ENCODE peak calls at places on chromosomes 4 and X, in six cellular contexts. One of them, this sample, is unnamed.

GRCh38 chr4:76067652-76068286 is 6.7 kb upstream of the ART3 start:
- DNase-seq in IMR-90: peak; percentile 76
- DNase-seq in neuronal stem cell: peak; percentile 42
- DNase-seq in H9: peak; percentile 65
- DNase-seq in mesenchymal stem cell: peak; percentile 77
- DNase-seq in H1: no peak
- DNase-seq in this sample: peak; percentile 92

GRCh38 chrX:23381099-23381498 is 46.5 kb downstream of the PTCHD1 start:
- DNase-seq in IMR-90: no peak
- DNase-seq in neuronal stem cell: no peak
- DNase-seq in H9: no peak
- DNase-seq in mesenchymal stem cell: no peak
- DNase-seq in H1: no peak
- DNase-seq in this sample: no peak

GRCh38 chr4:85302756-85303155 is 172.2 kb upstream of the ARHGAP24 start:
- DNase-seq in IMR-90: no peak
- DNase-seq in neuronal stem cell: no peak
- DNase-seq in H9: no peak
- DNase-seq in mesenchymal stem cell: no peak
- DNase-seq in H1: no peak
- DNase-seq in this sample: no peak

GRCh38 chr4:71184195-71184781 is 154.5 kb upstream of the SLC4A4 start:
- DNase-seq in IMR-90: peak; percentile 75
- DNase-seq in neuronal stem cell: peak; percentile 46
- DNase-seq in H9: peak; percentile 28
- DNase-seq in mesenchymal stem cell: peak; percentile 71
- DNase-seq in H1: no peak
- DNase-seq in this sample: peak; percentile 76

GRCh38 chr4:87679449-87680169 is 29.5 kb downstream of the DMP1 start:
- DNase-seq in IMR-90: peak; percentile 58
- DNase-seq in neuronal stem cell: peak; percentile 75
- DNase-seq in H9: peak; percentile 62
- DNase-seq in mesenchymal stem cell: peak; percentile 65
- DNase-seq in H1: peak; percentile 47
- DNase-seq in this sample: peak; percentile 76

GRCh38 chr4:159075531-159075932 is 27.3 kb upstream of the RAPGEF2 start:
- DNase-seq in IMR-90: no peak
- DNase-seq in neuronal stem cell: no peak
- DNase-seq in H9: no peak
- DNase-seq in mesenchymal stem cell: no peak
- DNase-seq in H1: no peak
- DNase-seq in this sample: no peak

GRCh38 chr4:159178147-159178541 is 75.3 kb downstream of the RAPGEF2 start:
- DNase-seq in IMR-90: peak; percentile 44
- DNase-seq in neuronal stem cell: no peak
- DNase-seq in H9: no peak
- DNase-seq in mesenchymal stem cell: peak; percentile 44
- DNase-seq in H1: no peak
- DNase-seq in this sample: peak; percentile 14

GRCh38 chr4:6916587-6917444 is 7.2 kb downstream of the TBC1D14 start:
- DNase-seq in IMR-90: no peak
- DNase-seq in neuronal stem cell: no peak
- DNase-seq in H9: no peak
- DNase-seq in mesenchymal stem cell: peak; percentile 56
- DNase-seq in H1: no peak
- DNase-seq in this sample: peak; percentile 83

GRCh38 chr4:125736057-125736456 is 421.3 kb downstream of the FAT4 start:
- DNase-seq in IMR-90: peak; percentile 52
- DNase-seq in neuronal stem cell: no peak
- DNase-seq in H9: no peak
- DNase-seq in mesenchymal stem cell: peak; percentile 48
- DNase-seq in H1: no peak
- DNase-seq in this sample: peak; percentile 24

GRCh38 chr4:110900206-110900769 is 277.4 kb upstream of the PITX2 start:
- DNase-seq in IMR-90: peak; percentile 20
- DNase-seq in neuronal stem cell: no peak
- DNase-seq in H9: no peak
- DNase-seq in mesenchymal stem cell: peak; percentile 32
- DNase-seq in H1: no peak
- DNase-seq in this sample: no peak

GRCh38 chr4:95596676-95597075 is 47.9 kb upstream of the UNC5C start:
- DNase-seq in IMR-90: no peak
- DNase-seq in neuronal stem cell: no peak
- DNase-seq in H9: no peak
- DNase-seq in mesenchymal stem cell: no peak
- DNase-seq in H1: no peak
- DNase-seq in this sample: no peak

GRCh38 chr4:168908093-168908492 is 102.0 kb downstream of the CBR4 start:
- DNase-seq in IMR-90: peak; percentile 69
- DNase-seq in neuronal stem cell: no peak
- DNase-seq in H9: no peak
- DNase-seq in mesenchymal stem cell: peak; percentile 54
- DNase-seq in H1: no peak
- DNase-seq in this sample: no peak

GRCh38 chr4:159358226-159358625 is 255.3 kb downstream of the RAPGEF2 start:
- DNase-seq in IMR-90: peak; percentile 90
- DNase-seq in neuronal stem cell: no peak
- DNase-seq in H9: no peak
- DNase-seq in mesenchymal stem cell: peak; percentile 80
- DNase-seq in H1: no peak
- DNase-seq in this sample: no peak

GRCh38 chr4:103996637-103997036 is 276.9 kb upstream of the TACR3 start:
- DNase-seq in IMR-90: no peak
- DNase-seq in neuronal stem cell: peak; percentile 51
- DNase-seq in H9: peak; percentile 82
- DNase-seq in mesenchymal stem cell: peak; percentile 91
- DNase-seq in H1: peak; percentile 29
- DNase-seq in this sample: peak; percentile 75

GRCh38 chrX:140762061-140762460 is 52.5 kb downstream of the LINC00632 start:
- DNase-seq in IMR-90: peak; percentile 74
- DNase-seq in neuronal stem cell: peak; percentile 43
- DNase-seq in H9: peak; percentile 45
- DNase-seq in mesenchymal stem cell: peak; percentile 81
- DNase-seq in H1: no peak
- DNase-seq in this sample: peak; percentile 50

GRCh38 chrX:83495882-83496281 is 12.2 kb upstream of the POU3F4 start:
- DNase-seq in IMR-90: no peak
- DNase-seq in neuronal stem cell: no peak
- DNase-seq in H9: no peak
- DNase-seq in mesenchymal stem cell: no peak
- DNase-seq in H1: no peak
- DNase-seq in this sample: no peak

GRCh38 chrX:72477787-72478186 is 94.9 kb downstream of the HDAC8 start:
- DNase-seq in IMR-90: no peak
- DNase-seq in neuronal stem cell: no peak
- DNase-seq in H9: no peak
- DNase-seq in mesenchymal stem cell: peak; percentile 8
- DNase-seq in H1: no peak
- DNase-seq in this sample: no peak

GRCh38 chrX:40807384-40807783 is 72.0 kb upstream of the MED14 start:
- DNase-seq in IMR-90: no peak
- DNase-seq in neuronal stem cell: no peak
- DNase-seq in H9: no peak
- DNase-seq in mesenchymal stem cell: no peak
- DNase-seq in H1: no peak
- DNase-seq in this sample: no peak

GRCh38 chrX:106964290-106964689 is 35.7 kb downstream of the MORC4 start:
- DNase-seq in IMR-90: no peak
- DNase-seq in neuronal stem cell: no peak
- DNase-seq in H9: no peak
- DNase-seq in mesenchymal stem cell: no peak
- DNase-seq in H1: no peak
- DNase-seq in this sample: no peak

GRCh38 chrX:64334467-64334866 is 60.8 kb downstream of the MTMR8 start:
- DNase-seq in IMR-90: no peak
- DNase-seq in neuronal stem cell: peak; percentile 0
- DNase-seq in H9: no peak
- DNase-seq in mesenchymal stem cell: no peak
- DNase-seq in H1: no peak
- DNase-seq in this sample: no peak
- H3K14ac ChIP-seq in IMR-90: no peak overlapping the region
- H3K14ac ChIP-seq in neuronal stem cell: no peak overlapping the region
- H3K14ac ChIP-seq in H9: no peak overlapping the region
- H3K14ac ChIP-seq in mesenchymal stem cell: no peak overlapping the region
- H3K14ac ChIP-seq in H1: no peak overlapping the region
- H3K14ac ChIP-seq in this sample: no peak overlapping the region

DNA sequence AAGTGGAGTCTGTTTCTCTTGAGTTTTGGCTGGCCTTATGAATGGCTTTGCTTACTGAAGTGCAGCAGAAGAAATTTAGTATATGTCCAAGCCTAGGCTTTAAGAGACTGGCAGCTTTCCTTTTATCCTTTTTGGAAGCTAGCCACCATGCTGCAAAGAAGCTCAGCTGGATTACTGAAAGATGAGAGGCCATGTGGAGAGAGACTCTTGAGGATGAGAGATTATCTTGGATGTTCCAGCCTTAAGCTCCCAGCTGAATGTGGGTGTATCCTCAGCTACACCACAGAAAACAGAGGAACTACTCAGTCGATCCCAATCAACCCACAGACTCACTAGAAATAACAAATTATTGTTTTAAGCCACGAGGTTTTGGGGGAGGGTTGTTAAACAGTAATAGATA is 12.5 kb downstream of the CCNG2 start:
- DNase-seq in IMR-90: peak; percentile 67
- DNase-seq in neuronal stem cell: no peak
- DNase-seq in H9: no peak
- DNase-seq in mesenchymal stem cell: peak; percentile 4
- DNase-seq in H1: no peak
- DNase-seq in this sample: no peak
- H3K9me3 ChIP-seq in IMR-90: no peaks in the 10 kb centered on the region
- H3K9me3 ChIP-seq in neuronal stem cell: no peaks in the 10 kb centered on the region
- H3K9me3 ChIP-seq in H9: no peaks in the 10 kb centered on the region
- H3K9me3 ChIP-seq in mesenchymal stem cell: no peaks in the 10 kb centered on the region
- H3K9me3 ChIP-seq in H1: no peaks in the 10 kb centered on the region
- H3K9me3 ChIP-seq in this sample: no peaks in the 10 kb centered on the region

GRCh38 chr4:68002906-68003305 is 39.6 kb upstream of the TMPRSS11A start:
- DNase-seq in IMR-90: no peak
- DNase-seq in neuronal stem cell: no peak
- DNase-seq in H9: no peak
- DNase-seq in mesenchymal stem cell: no peak
- DNase-seq in H1: no peak
- DNase-seq in this sample: no peak
- H3K14ac ChIP-seq in IMR-90: no peak overlapping the region
- H3K14ac ChIP-seq in neuronal stem cell: no peak overlapping the region
- H3K14ac ChIP-seq in H9: no peak overlapping the region
- H3K14ac ChIP-seq in mesenchymal stem cell: no peak overlapping the region
- H3K14ac ChIP-seq in H1: no peak overlapping the region
- H3K14ac ChIP-seq in this sample: no peak overlapping the region

GRCh38 chr4:63983224-63983623 is 426.0 kb downstream of the TECRL start:
- DNase-seq in IMR-90: no peak
- DNase-seq in neuronal stem cell: no peak
- DNase-seq in H9: no peak
- DNase-seq in mesenchymal stem cell: no peak
- DNase-seq in H1: no peak
- DNase-seq in this sample: no peak

DNA sequence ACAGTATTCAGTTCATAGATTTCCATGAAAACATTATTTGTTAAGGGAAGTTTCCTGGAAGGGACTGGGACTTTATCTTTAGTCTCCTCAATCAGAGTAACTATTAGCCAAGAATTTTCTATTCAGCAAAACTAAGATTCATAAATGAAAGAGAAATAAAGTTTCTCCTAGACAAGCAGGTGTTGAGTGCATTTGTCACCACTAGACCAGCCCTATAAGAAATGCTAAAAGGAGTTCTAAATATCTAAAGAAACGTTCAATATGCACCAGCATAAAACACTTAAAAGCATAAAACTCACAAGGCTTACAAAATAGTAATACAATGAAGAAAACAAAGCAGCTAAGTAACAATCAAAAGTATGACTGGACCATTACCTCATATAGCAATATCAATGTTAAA is 423.0 kb downstream of the TECRL start:
- DNase-seq in IMR-90: no peak
- DNase-seq in neuronal stem cell: no peak
- DNase-seq in H9: no peak
- DNase-seq in mesenchymal stem cell: no peak
- DNase-seq in H1: no peak
- DNase-seq in this sample: no peak
- H3K9me3 ChIP-seq in IMR-90: peaks cover 10% of the 10 kb centered on the region
- H3K9me3 ChIP-seq in neuronal stem cell: no peaks in the 10 kb centered on the region
- H3K9me3 ChIP-seq in H9: no peaks in the 10 kb centered on the region
- H3K9me3 ChIP-seq in mesenchymal stem cell: peaks cover 44% of the 10 kb centered on the region
- H3K9me3 ChIP-seq in H1: no peaks in the 10 kb centered on the region
- H3K9me3 ChIP-seq in this sample: no peaks in the 10 kb centered on the region

This sample was measured in trophoblast cell.